ENCODE peak calls at places on chromosomes 13 and 19, in nine cellular contexts. E is activated CD4-positive, alpha-beta T cell treated with anti-CD3 and anti-CD28 coated beads, Interleukin-2, amount 50 U/mL, for 24 hours; P is GM20000; C is stimulated activated CD4-positive, alpha-beta T cell treated with anti-CD3 and anti-CD28 coated beads, Interleukin-4, amount 100 ng/mL, for 4 hours; Z is naive thymus-derived CD8-positive, alpha-beta T cell; U is activated CD4-positive, CD25-positive, alpha-beta regulatory T cell treated with anti-CD3 and anti-CD28 coated beads, Interleukin-2, amount 50 U/mL, for 16 hours; V is IMR-90; L is fibroblast of pulmonary artery; B is AG08395. Y is an unnamed sample.

GRCh38 chr19:38079926-38080380 is 144.1 kb downstream of the DPF1 start:
- DNase-seq in E (no peak), P (peak), C (no peak), Z (no peak), U (no peak), V (peak), L (peak), B (peak), Y (no peak)

GRCh38 chr13:45226024-45226423 is 25.2 kb upstream of the KCTD4 start:
- DNase-seq in E (no peak), P (no peak), C (no peak), Z (no peak), U (no peak), V (no peak), L (no peak), B (no peak), Y (no peak)

GRCh38 chr19:3360494-3361383 is 5.6 kb upstream of the NFIC start:
- DNase-seq in E (peak), P (peak), C (peak), Z (peak), U (peak), V (no peak), L (no peak), B (no peak), Y (peak)

GRCh38 chr13:98325724-98326123 is 148.7 kb upstream of the RNF113B start:
- DNase-seq in E (no peak), P (no peak), C (no peak), Z (no peak), U (no peak), V (no peak), L (no peak), B (no peak), Y (no peak)

GRCh38 chr13:100790405-100790804 is 115.8 kb upstream of the TMTC4 start:
- DNase-seq in E (no peak), P (no peak), C (no peak), Z (no peak), U (no peak), V (no peak), L (no peak), B (no peak), Y (no peak)

GRCh38 chr19:9906475-9907087 is 29.7 kb downstream of the OLFM2 start:
- DNase-seq in E (no peak), P (no peak), C (no peak), Z (no peak), U (no peak), V (no peak), L (no peak), B (no peak), Y (no peak)

GRCh38 chr19:56159009-56159501 is 16.8 kb upstream of the GALP start:
- DNase-seq in E (no peak), P (no peak), C (no peak), Z (no peak), U (no peak), V (no peak), L (no peak), B (no peak), Y (no peak)

GRCh38 chr13:48009298-48009697 is 8.2 kb upstream of the SUCLA2 start:
- DNase-seq in E (no peak), P (no peak), C (no peak), Z (no peak), U (no peak), V (peak), L (peak), B (peak), Y (no peak)

GRCh38 chr13:100443998-100444328 is 144.6 kb downstream of the GGACT start:
- DNase-seq in E (no peak), P (no peak), C (no peak), Z (no peak), U (no peak), V (no peak), L (no peak), B (no peak), Y (no peak)